ENCODE peak calls at places on chromosomes 13 and 19, in five cellular contexts. U is EL; L is activated gamma-delta T cell treated with anti-CD3 and anti-CD28 coated beads, Interleukin-2, amount 50 U/mL, for 16 hours; H is HT1080; O is HTR-8/SVneo. M is an unnamed sample.

GRCh38 chr13:87130401-87130800 is 540.8 kb upstream of the SLITRK5 start:
- DNase-seq in O (no peak), U (no peak), L (no peak), H (no peak), M (no peak)

GRCh38 chr19:5539431-5539833 is 28.3 kb downstream of the TINCR start:
- DNase-seq in O (no peak), U (no peak), H (no peak), L (no peak), M (no peak)

GRCh38 chr13:53781941-53782340 is 753.3 kb downstream of the OLFM4 start:
- DNase-seq in U (no peak), H (peak), L (no peak), O (no peak), M (no peak)

GRCh38 chr13:90696254-90696653 is 651.2 kb upstream of the MIR17HG start:
- DNase-seq in U (peak), H (peak), O (no peak), L (no peak), M (no peak)

GRCh38 chr19:50264483-50265186 is 61.2 kb downstream of the MYH14 start:
- DNase-seq in H (no peak), L (no peak), U (no peak), O (no peak), M (no peak)

GRCh38 chr13:49739498-49740187 is 48.4 kb upstream of the EBPL start:
- DNase-seq in U (no peak), L (no peak), H (no peak), O (no peak), M (no peak)

GRCh38 chr19:54266133-54266532 is 9.1 kb upstream of the LILRB5 start:
- DNase-seq in U (peak), L (peak), O (peak), H (peak), M (peak)

GRCh38 chr19:35767288-35768081 is 7.9 kb upstream of the ARHGAP33 start:
- DNase-seq in H (no peak), U (no peak), L (no peak), O (no peak), M (no peak)

GRCh38 chr13:42745655-42746054 is 35.7 kb upstream of the FAM216B start:
- DNase-seq in H (no peak), U (peak), L (no peak), O (no peak), M (no peak)

M was measured in AG09309.